ENCODE peak calls at places on chromosomes 11 and 22, in four cellular contexts. N, J, R and T are unnamed samples.

GRCh38 chr11:11089805-11090204 is 232.0 kb upstream of the ZBED5 start:
- DNase-seq in N (no peak), J (no peak), R (no peak), T (no peak)

GRCh38 chr22:39174498-39175120 is 22.1 kb upstream of the CBX7 start:
- DNase-seq in N (peak; percentile 21), J (no peak), R (no peak), T (no peak)

GRCh38 chr11:62805991-62806441 is 776 bp upstream of the NXF1 start:
- DNase-seq in N (peak; percentile 37), J (no peak), R (no peak), T (peak; percentile 21)

GRCh38 chr22:23453277-23453676 is 126.8 kb downstream of the IGLL1 start:
- DNase-seq in N (no peak), J (no peak), R (no peak), T (no peak)

GRCh38 chr11:3831378-3832239 is 9.2 kb downstream of the RHOG start:
- DNase-seq in N (no peak), J (no peak), R (no peak), T (no peak)

GRCh38 chr22:47071812-47072641 is 309.6 kb downstream of the TBC1D22A start:
- DNase-seq in N (no peak), J (no peak), R (no peak), T (no peak)

GRCh38 chr11:70099578-70100282 is 21.6 kb downstream of the ANO1 start:
- DNase-seq in N (no peak), J (no peak), R (no peak), T (no peak)

GRCh38 chr11:117327567-117328413 is at the start of gene CEP164:
- DNase-seq in N (peak; percentile 95), J (peak; percentile 89), R (peak; percentile 94), T (peak; percentile 98)

GRCh38 chr22:45341503-45341902 is 31.8 kb downstream of the FAM118A start:
- DNase-seq in N (no peak), J (no peak), R (no peak), T (no peak)

GRCh38 chr22:45343143-45343542 is 33.4 kb downstream of the FAM118A start:
- DNase-seq in N (no peak), J (no peak), R (no peak), T (no peak)

GRCh38 chr22:45340323-45340722 is 30.6 kb downstream of the FAM118A start:
- DNase-seq in N (no peak), J (no peak), R (no peak), T (no peak)

GRCh38 chr22:45338795-45339194 is 29.1 kb downstream of the FAM118A start:
- DNase-seq in N (no peak), J (no peak), R (no peak), T (no peak)

GRCh38 chr22:45344339-45344738 is 34.6 kb downstream of the FAM118A start:
- DNase-seq in N (peak; percentile 24), J (no peak), R (no peak), T (no peak)
- TF ChIP-seq SPI1 in N (no peak), J (no peak), R (no peak), T (no peak)

GRCh38 chr11:78203184-78203583 is 14.5 kb downstream of the USP35 start:
- DNase-seq in N (no peak), J (no peak), R (no peak), T (peak; percentile 43)
- TF ChIP-seq SPI1 in N (no peak), J (no peak), R (no peak), T (peak; percentile 25)

GRCh38 chr11:30724274-30724673 is 138.1 kb upstream of the MPPED2 start:
- DNase-seq in N (no peak), J (no peak), R (no peak), T (no peak)

GRCh38 chr11:30729187-30729713 is 143.1 kb upstream of the MPPED2 start:
- DNase-seq in N (no peak), J (no peak), R (no peak), T (no peak)

GRCh38 chr11:30725645-30726195 is 139.6 kb upstream of the MPPED2 start:
- DNase-seq in N (no peak), J (no peak), R (no peak), T (no peak)

GRCh38 chr11:30733748-30734147 is 147.6 kb upstream of the MPPED2 start:
- DNase-seq in N (no peak), J (no peak), R (no peak), T (no peak)

GRCh38 chr11:30730011-30730410 is 143.9 kb upstream of the MPPED2 start:
- DNase-seq in N (no peak), J (no peak), R (no peak), T (no peak)
- TF ChIP-seq SPI1 in N (no peak), J (no peak), R (no peak), T (no peak)

DNA sequence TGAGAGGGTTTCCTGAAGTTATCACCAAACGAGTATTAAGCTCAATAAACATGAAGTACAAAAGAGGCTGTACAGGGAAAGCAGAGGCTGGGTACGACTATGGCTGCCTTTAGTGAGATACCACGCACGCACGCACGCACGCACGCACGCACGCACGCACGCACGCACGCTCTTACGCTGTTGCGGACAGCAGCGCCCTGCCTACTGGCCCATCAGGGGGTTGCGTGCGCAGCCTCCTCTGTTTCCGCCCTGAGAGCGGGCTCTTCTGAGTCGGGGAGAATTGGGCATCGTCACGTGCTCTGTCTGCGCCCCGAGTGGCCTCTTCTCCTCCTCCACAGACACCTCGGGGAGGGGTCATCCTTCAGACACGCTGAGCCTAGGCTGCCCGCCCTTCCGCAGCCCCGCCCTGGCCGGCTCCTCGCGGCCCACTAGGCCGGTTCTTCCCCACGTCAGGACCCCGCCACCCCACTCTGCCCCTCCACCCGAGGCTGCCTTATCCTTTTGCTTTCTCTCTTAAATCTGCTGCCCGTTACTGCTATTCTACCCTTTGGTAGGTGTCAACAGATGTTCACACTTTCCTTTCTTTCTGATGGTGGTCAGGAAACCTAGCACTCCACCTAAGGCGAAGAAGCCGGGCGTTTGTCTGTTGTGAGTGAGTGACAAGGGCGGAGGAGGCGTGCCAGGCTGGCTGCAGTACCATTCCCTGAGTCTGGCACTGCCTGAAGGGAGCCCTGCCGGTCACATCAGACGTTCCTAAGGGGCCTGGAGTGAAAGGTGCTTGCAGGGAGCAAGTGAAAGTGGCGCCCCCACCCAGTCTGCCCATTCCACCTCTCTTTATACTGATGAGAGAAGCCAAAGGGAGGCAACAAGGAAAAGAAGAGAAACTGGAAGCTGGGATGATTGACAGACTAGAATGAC is 300.4 kb upstream of the B3GAT1 start:
- DNase-seq in N (peak; percentile 57), J (no peak), R (no peak), T (no peak)
- TF ChIP-seq SPI1 in N (no peak), J (no peak), R (no peak), T (no peak)

GRCh38 chr11:88178211-88178610 is 3.0 kb upstream of the RAB38 start:
- DNase-seq in N (no peak), J (no peak), R (no peak), T (no peak)

GRCh38 chr11:88171982-88172381 is 3.3 kb downstream of the RAB38 start:
- DNase-seq in N (no peak), J (no peak), R (no peak), T (no peak)

GRCh38 chr11:88174627-88175003 is 628 bp downstream of the RAB38 start:
- DNase-seq in N (no peak), J (no peak), R (no peak), T (no peak)

GRCh38 chr11:88175707-88176066 is 444 bp upstream of the RAB38 start:
- DNase-seq in N (no peak), J (no peak), R (no peak), T (no peak)

GRCh38 chr11:88175004-88175706 is at the start of gene RAB38:
- DNase-seq in N (peak; percentile 26), J (no peak), R (no peak), T (no peak)
- TF ChIP-seq SPI1 in N (no peak), J (no peak), R (no peak), T (no peak)

DNA sequence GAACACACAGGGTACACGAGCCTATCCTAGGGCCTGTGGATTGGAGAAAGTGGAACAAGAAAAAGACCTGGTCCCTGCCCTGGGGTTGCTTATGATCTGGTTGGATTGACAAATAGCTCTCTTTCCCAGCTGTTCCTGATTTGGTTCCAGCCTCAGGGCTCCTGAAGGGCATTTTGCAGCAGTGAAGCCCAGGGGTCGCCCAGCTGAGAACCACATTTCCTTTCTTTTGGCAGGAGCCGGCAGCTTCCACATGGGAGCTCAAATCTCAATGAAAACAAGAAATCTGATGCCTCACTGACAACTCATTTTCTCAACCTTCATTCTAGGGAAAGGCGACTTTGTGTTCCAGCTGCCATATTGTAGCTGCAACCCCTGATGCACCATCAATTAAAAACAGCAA is 140.6 kb upstream of the CADM1 start:
- DNase-seq in N (no peak), J (no peak), R (no peak), T (no peak)
- TF ChIP-seq SPI1 in N (no peak), J (no peak), R (no peak), T (no peak)

GRCh38 chr11:47378011-47378835 is at the start of gene SPI1:
- DNase-seq in N (peak; percentile 90), J (peak; percentile 41), R (peak; percentile 84), T (peak; percentile 97)
- TF ChIP-seq SPI1 in N (peak; percentile 74), J (peak; percentile 44), R (peak; percentile 30), T (peak; percentile 72)

DNA sequence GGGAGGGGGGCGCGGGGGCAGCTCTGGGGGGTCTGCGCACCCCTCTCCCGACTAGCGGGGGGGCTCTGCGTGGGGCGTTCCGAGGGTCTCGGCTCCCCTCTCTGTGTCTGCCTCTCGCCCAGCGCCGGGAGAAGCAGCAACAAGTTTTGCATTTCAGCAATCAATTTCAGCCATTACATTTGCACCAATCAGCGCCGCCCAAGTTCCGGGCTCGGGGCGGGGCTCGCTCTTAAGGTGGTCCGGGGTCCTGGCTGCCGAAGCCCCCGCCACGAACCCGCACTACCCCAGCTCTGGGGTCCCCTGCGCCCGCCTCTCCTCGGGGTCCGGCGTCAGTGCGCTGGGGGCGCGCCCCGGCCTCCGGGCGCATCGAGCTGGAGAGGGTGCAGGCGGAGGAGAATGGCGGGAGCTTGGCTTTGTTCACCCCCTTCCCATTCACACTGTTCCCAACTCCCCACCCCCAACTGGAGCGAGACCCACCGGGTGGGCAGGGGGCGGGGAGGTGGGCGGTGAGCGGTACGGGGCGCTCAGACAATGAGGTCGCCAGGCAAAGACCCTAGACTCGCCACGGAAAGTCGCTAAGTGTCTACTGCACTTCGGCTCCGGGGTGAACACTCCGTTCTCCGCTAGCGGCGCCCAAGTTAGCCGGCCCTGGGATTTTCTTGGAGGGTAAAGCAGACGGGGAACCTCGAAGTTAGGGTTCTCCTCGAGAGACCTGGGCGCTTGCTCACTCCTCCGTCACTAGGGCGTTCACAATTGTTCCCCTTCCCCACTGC is at the start of gene MN1:
- DNase-seq in N (no peak), J (no peak), R (peak; percentile 45), T (no peak)
- TF ChIP-seq SPI1 in N (no peak), J (no peak), R (no peak), T (no peak)

DNA sequence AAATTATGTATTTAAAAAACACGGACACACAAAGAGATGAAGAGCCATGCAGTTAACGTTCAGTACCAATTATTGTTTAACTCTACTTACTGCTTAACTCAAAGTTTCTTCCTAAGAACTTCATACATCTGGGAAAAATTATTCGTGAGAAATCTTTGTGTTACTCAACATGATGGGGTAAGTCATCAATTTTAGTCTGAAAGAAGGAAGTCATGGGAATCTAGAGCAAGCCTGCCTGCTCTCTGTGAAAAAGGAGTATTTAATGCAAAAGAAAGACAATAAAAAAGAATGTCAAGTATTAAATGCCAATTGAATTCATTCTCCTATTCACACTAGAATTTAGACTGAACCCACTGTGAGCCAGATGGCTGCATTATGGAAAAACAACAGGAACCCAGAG is 16.0 kb downstream of the TMEM123 start:
- DNase-seq in N (no peak), J (no peak), R (no peak), T (no peak)
- TF ChIP-seq SPI1 in N (no peak), J (no peak), R (no peak), T (peak; percentile 57)